ENCODE peak calls at places on chromosomes 13 and 19, in seven cellular contexts. A, U, R, D, B, O and Z are unnamed samples.

GRCh38 chr13:40318366-40318765 is 348.1 kb downstream of the FOXO1 start:
- DNase-seq in R (no peak), O (peak), U (no peak), D (peak), B (peak), A (no peak), Z (peak)

GRCh38 chr19:9673912-9674668 is 810 bp downstream of the ZNF562 start:
- DNase-seq in A (peak), R (no peak), U (peak), D (peak), B (peak), O (no peak), Z (no peak)

GRCh38 chr19:55454787-55455243 is 6.6 kb downstream of the ISOC2 start:
- DNase-seq in A (peak), O (no peak), B (peak), R (peak), D (peak), U (no peak), Z (peak)

GRCh38 chr19:4277051-4277700 is 1.9 kb upstream of the SHD start:
- DNase-seq in D (no peak), O (no peak), A (no peak), B (no peak), R (no peak), U (no peak), Z (no peak)

GRCh38 chr13:33169273-33169980 is 116.1 kb downstream of the STARD13 start:
- DNase-seq in B (peak), U (peak), R (no peak), A (no peak), D (peak), O (no peak), Z (no peak)

GRCh38 chr13:83853771-83854170 is 28.5 kb downstream of the SLITRK1 start:
- DNase-seq in O (no peak), R (no peak), U (no peak), B (no peak), A (no peak), D (no peak), Z (no peak)

GRCh38 chr19:48171584-48172170 is 1.2 kb downstream of the ZSWIM9 start:
- DNase-seq in B (no peak), O (no peak), U (no peak), A (no peak), R (no peak), D (no peak), Z (no peak)

GRCh38 chr13:112711528-112712265 is 21.9 kb downstream of the ATP11A start:
- DNase-seq in A (no peak), O (no peak), B (peak), U (peak), R (peak), D (peak), Z (peak)

GRCh38 chr19:56348289-56348877 is 33.7 kb upstream of the ZSCAN5A start:
- DNase-seq in A (no peak), R (peak), B (peak), O (no peak), U (no peak), D (peak), Z (no peak)